ENCODE peak calls at places on chromosome X, in four cellular contexts. V, Y, A and I are unnamed samples.
A peak's percentile ranks its signal among the peaks of the same experiment; 100 is the strongest.

GRCh38 chrX:152814048-152814447 is 16.5 kb downstream of the CETN2 start:
- DNase-seq in V (no peak), Y (no peak), A (no peak), I (no peak)

GRCh38 chrX:10195947-10196346 is 39.2 kb downstream of the CLCN4 start:
- DNase-seq in V (no peak), Y (no peak), A (no peak), I (no peak)

GRCh38 chrX:37302569-37302968 is 46.6 kb upstream of the PRRG1 start:
- DNase-seq in V (no peak), Y (peak; percentile 7), A (no peak), I (peak; percentile 41)

GRCh38 chrX:149145845-149146285 is 359.2 kb downstream of the IDS start:
- DNase-seq in V (no peak), Y (no peak), A (no peak), I (no peak)

GRCh38 chrX:15436220-15436619 is 52.0 kb upstream of the VEGFD start:
- DNase-seq in V (no peak), Y (no peak), A (no peak), I (no peak)

GRCh38 chrX:135463937-135464336 is 42.2 kb downstream of the SMIM10L2A start:
- DNase-seq in V (no peak), Y (peak; percentile 0), A (no peak), I (no peak)

GRCh38 chrX:26262121-26262523 is 46.2 kb downstream of the MAGEB5 start:
- DNase-seq in V (no peak), Y (no peak), A (no peak), I (no peak)

GRCh38 chrX:69268637-69269036 is 103.4 kb upstream of the PJA1 start:
- DNase-seq in V (no peak), Y (peak; percentile 28), A (no peak), I (no peak)

GRCh38 chrX:1788300-1788911 is 173.5 kb downstream of the ASMT start:
- DNase-seq in V (no peak), Y (no peak), A (no peak), I (peak; percentile 26)
- TF ChIP-seq CBX5 in V (no peak), Y (no peak), A (no peak), I (no peak)

DNA sequence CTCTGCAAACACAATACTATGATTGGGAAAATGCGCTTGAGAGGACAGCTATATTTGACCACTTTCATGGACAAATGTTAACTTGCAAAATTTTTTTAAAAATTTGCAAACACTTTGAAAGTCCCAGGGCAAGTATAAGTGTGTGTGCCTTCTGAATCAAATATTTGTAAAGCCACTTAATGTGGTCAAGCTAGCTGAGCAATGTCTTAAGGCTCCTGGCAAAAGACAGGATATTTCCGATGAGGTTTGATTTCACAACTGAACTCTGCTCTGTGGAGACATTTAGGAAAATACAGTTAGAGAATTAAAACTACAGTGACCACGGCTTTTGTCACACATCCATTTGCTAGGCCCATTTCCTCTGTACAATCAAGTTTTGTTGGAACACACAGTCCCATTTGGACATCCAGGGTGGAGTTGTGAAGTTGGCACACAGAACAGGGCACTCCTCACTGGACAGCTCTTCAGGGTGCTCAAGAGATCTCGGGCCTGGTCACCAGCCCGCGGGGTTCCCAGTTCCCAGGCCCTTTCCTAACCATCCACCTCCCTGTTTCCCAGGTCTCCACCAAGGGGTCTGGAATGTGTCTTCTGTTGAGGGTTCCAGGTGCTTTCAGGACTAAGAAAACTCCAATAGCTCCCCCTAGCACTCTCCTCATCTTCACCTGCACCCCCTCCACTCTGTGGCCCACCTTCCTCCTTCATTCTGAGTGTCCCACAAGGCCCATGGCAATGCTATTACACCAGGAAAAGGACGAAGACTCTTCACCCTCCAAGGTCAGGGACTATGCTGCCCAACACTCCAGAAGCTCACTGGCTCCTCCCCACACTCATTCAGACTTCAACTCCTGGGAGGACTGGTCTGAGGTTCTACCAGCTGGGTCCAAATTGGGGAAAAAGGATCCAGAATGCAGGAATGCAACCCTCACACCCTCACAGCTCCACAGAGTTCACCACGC is 41.9 kb downstream of the XAGE2 start:
- DNase-seq in V (no peak), Y (no peak), A (no peak), I (no peak)
- TF ChIP-seq CBX5 in V (no peak), Y (no peak), A (no peak), I (no peak)

DNA sequence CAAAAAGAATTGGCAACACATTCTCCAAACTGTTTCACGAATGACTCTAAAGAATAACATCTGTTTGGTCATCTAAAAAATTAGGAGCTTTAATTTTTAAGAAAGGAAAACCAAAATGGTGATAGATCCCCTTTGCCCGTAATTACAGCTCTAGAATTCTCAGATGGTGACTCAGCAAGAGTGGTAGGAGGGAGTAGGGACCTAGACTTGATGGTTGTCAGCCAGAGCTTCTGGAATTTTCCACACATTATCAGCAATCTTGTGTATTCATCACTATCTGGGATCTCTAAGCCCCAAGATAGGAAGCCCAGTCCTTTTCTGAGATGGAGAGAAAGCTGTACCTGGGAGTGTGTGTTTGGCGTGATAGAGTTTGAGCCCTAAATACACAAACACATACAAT is 103.9 kb upstream of the RAB40AL start:
- DNase-seq in V (no peak), Y (no peak), A (no peak), I (no peak)
- TF ChIP-seq CBX5 in V (no peak), Y (no peak), A (no peak), I (no peak)

GRCh38 chrX:39814391-39814790 is 283.4 kb downstream of the BCOR start:
- DNase-seq in V (no peak), Y (no peak), A (peak; percentile 37), I (no peak)
- TF ChIP-seq CBX5 in V (no peak), Y (no peak), A (no peak), I (no peak)